ENCODE peak calls at places on chromosomes 5 and 9, in nine cellular contexts. D is tibial artery, R is nephron progenitor cell, X is type B pancreatic cell, S is left ventricle myocardium inferior, A is AG04450, L is transverse colon, W is cardiac fibroblast, E is cardiac muscle cell. Y is an unnamed sample.

GRCh38 chr5:32275421-32275765 is 37.3 kb downstream of the MTMR12 start:
- DNase-seq in D (no peak), R (no peak), X (no peak), S (no peak), A (no peak), L (no peak), W (no peak), E (no peak), Y (no peak)

GRCh38 chr5:165559645-165560044 is 2054.2 kb downstream of the MAT2B start:
- DNase-seq in D (no peak), R (no peak), X (no peak), S (no peak), A (no peak), L (no peak), W (no peak), E (no peak), Y (no peak)

GRCh38 chr9:136431782-136432350 is 7.8 kb downstream of the INPP5E start:
- DNase-seq in D (no peak), R (no peak), X (no peak), S (no peak), A (no peak), L (no peak), W (no peak), E (no peak), Y (no peak)

GRCh38 chr9:18666348-18666747 is 192.4 kb downstream of the ADAMTSL1 start:
- DNase-seq in D (no peak), R (no peak), X (no peak), S (no peak), A (no peak), L (no peak), W (peak), E (no peak), Y (peak)

GRCh38 chr5:171521679-171522078 is 102.2 kb downstream of the FGF18 start:
- DNase-seq in D (no peak), R (no peak), X (no peak), S (no peak), A (no peak), L (no peak), W (no peak), E (no peak), Y (no peak)

GRCh38 chr9:92501671-92502393 is 19.5 kb upstream of the ASPN start:
- DNase-seq in D (peak), R (no peak), X (no peak), S (peak), A (no peak), L (peak), W (peak), E (peak), Y (peak)

GRCh38 chr5:173823721-173824567 is 64.2 kb upstream of the CPEB4 start:
- DNase-seq in D (no peak), R (no peak), X (no peak), S (no peak), A (peak), L (peak), W (peak), E (no peak), Y (peak)

GRCh38 chr5:150117945-150118560 is 31.7 kb upstream of the CSF1R start:
- DNase-seq in D (peak), R (no peak), X (no peak), S (no peak), A (no peak), L (no peak), W (no peak), E (no peak), Y (no peak)

GRCh38 chr5:7094626-7095025 is 301.3 kb upstream of the ADCY2 start:
- DNase-seq in D (no peak), R (peak), X (no peak), S (no peak), A (no peak), L (no peak), W (no peak), E (peak), Y (no peak)

GRCh38 chr5:40656766-40657165 is 22.9 kb upstream of the PTGER4 start:
- DNase-seq in D (no peak), R (no peak), X (no peak), S (no peak), A (no peak), L (no peak), W (no peak), E (no peak), Y (no peak)

GRCh38 chr9:97527626-97528528 is 26.4 kb downstream of the TMOD1 start:
- DNase-seq in D (no peak), R (peak), X (no peak), S (no peak), A (no peak), L (no peak), W (no peak), E (peak), Y (no peak)

GRCh38 chr5:63351164-63351563 is 611.1 kb downstream of the HTR1A start:
- DNase-seq in D (no peak), R (no peak), X (no peak), S (no peak), A (no peak), L (no peak), W (no peak), E (no peak), Y (no peak)

GRCh38 chr9:119053070-119053469 is 316.2 kb downstream of the BRINP1 start:
- DNase-seq in D (peak), R (no peak), X (no peak), S (no peak), A (no peak), L (no peak), W (no peak), E (no peak), Y (peak)

GRCh38 chr5:172299916-172300439 is 16.4 kb upstream of the UBTD2 start:
- DNase-seq in D (no peak), R (no peak), X (no peak), S (no peak), A (no peak), L (no peak), W (peak), E (no peak), Y (no peak)

GRCh38 chr5:36202521-36202961 is 39.2 kb downstream of the NADK2 start:
- DNase-seq in D (no peak), R (no peak), X (no peak), S (no peak), A (no peak), L (no peak), W (peak), E (peak), Y (peak)

GRCh38 chr5:173496129-173496882 is 120.1 kb downstream of the BOD1 start:
- DNase-seq in D (no peak), R (no peak), X (peak), S (peak), A (no peak), L (no peak), W (no peak), E (no peak), Y (no peak)

GRCh38 chr9:101791938-101792337 is 53.5 kb upstream of the GRIN3A start:
- DNase-seq in D (no peak), R (peak), X (no peak), S (no peak), A (no peak), L (peak), W (no peak), E (peak), Y (no peak)

GRCh38 chr9:93268551-93269314 is 84.8 kb downstream of the WNK2 start:
- DNase-seq in D (peak), R (no peak), X (peak), S (no peak), A (no peak), L (peak), W (no peak), E (no peak), Y (no peak)

GRCh38 chr5:105726093-105726492 is 1944.6 kb downstream of the EFNA5 start:
- DNase-seq in D (no peak), R (no peak), X (no peak), S (no peak), A (no peak), L (no peak), W (no peak), E (no peak), Y (no peak)

GRCh38 chr9:96874947-96875459 is 20.7 kb upstream of the ZNF782 start:
- DNase-seq in D (no peak), R (no peak), X (no peak), S (no peak), A (no peak), L (peak), W (peak), E (no peak), Y (no peak)

GRCh38 chr9:35549466-35549865 is 55.6 kb upstream of the TESK1 start:
- DNase-seq in D (no peak), R (no peak), X (no peak), S (no peak), A (no peak), L (no peak), W (no peak), E (no peak), Y (no peak)

GRCh38 chr5:159525117-159525516 is 194.8 kb upstream of the IL12B start:
- DNase-seq in D (no peak), R (no peak), X (no peak), S (no peak), A (no peak), L (no peak), W (peak), E (no peak), Y (no peak)

GRCh38 chr5:56311306-56311904 is 78.3 kb upstream of the ANKRD55 start:
- DNase-seq in D (no peak), R (no peak), X (no peak), S (no peak), A (no peak), L (no peak), W (no peak), E (no peak), Y (no peak)

GRCh38 chr5:111774525-111774924 is 17.5 kb upstream of the NREP start:
- DNase-seq in D (peak), R (peak), X (no peak), S (peak), A (no peak), L (peak), W (peak), E (peak), Y (peak)

GRCh38 chr9:115981011-115981410 is 172.6 kb upstream of the PAPPA start:
- DNase-seq in D (no peak), R (no peak), X (no peak), S (no peak), A (no peak), L (no peak), W (no peak), E (no peak), Y (no peak)

GRCh38 chr5:56711191-56711590 is 104.2 kb upstream of the MAP3K1 start:
- DNase-seq in D (no peak), R (no peak), X (no peak), S (no peak), A (no peak), L (no peak), W (peak), E (no peak), Y (peak)

GRCh38 chr9:16680965-16681658 is 189.4 kb downstream of the BNC2 start:
- DNase-seq in D (no peak), R (no peak), X (no peak), S (no peak), A (no peak), L (no peak), W (peak), E (no peak), Y (peak)

GRCh38 chr5:14507156-14507941 is 74.2 kb upstream of the OTULINL start:
- DNase-seq in D (no peak), R (no peak), X (no peak), S (no peak), A (no peak), L (no peak), W (no peak), E (no peak), Y (no peak)

GRCh38 chr5:114305402-114306207 is 56.3 kb upstream of the KCNN2 start:
- DNase-seq in D (no peak), R (no peak), X (no peak), S (no peak), A (peak), L (no peak), W (peak), E (peak), Y (peak)

GRCh38 chr9:98010450-98010849 is 27.3 kb downstream of the ANP32B start:
- DNase-seq in D (no peak), R (no peak), X (peak), S (no peak), A (no peak), L (peak), W (peak), E (no peak), Y (no peak)

DNA sequence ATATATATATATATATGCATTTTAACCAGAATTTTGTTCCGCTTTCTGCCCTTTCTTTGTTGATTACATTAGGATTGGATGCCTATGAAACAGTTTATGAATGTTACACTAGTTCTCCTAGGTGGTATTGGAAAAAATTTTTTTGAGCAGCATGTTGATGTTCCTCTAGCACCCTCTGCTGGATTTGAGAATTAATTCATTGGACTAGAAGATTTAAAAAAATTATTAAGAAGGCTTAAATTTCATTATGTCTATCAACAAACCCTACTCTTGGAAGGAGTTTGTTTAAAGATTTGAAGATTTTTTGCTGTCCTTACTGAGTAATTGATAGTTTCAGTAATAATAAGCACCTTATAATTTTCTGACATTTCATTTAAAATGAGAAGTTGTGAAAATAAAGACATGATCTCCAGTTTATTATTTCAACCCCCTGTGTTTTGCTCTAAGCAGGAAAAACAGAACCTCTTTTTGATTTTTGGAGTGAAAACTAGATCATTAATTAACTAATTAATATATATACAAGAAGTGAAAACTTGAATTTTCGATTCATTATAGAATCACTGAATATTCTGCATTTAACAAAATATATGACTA is 89.6 kb downstream of the CCDC171 start:
- DNase-seq in D (no peak), R (no peak), X (no peak), S (no peak), A (peak), L (no peak), W (peak), E (peak), Y (peak)
- TF ChIP-seq CTCF in D (peak), R (peak), X (peak), S (peak), A (peak), L (peak), W (peak), E (peak), Y (peak)

GRCh38 chr9:113560621-113560915 is 97.0 kb downstream of the RGS3 start:
- DNase-seq in D (peak), R (no peak), X (no peak), S (no peak), A (no peak), L (no peak), W (no peak), E (no peak), Y (no peak)

GRCh38 chr9:113559834-113560620 is 96.5 kb downstream of the RGS3 start:
- DNase-seq in D (no peak), R (no peak), X (no peak), S (no peak), A (no peak), L (no peak), W (no peak), E (no peak), Y (no peak)

GRCh38 chr9:113562653-113563381 is 99.3 kb downstream of the RGS3 start:
- DNase-seq in D (peak), R (no peak), X (no peak), S (no peak), A (no peak), L (no peak), W (no peak), E (no peak), Y (no peak)

GRCh38 chr9:113556877-113557593 is 93.5 kb downstream of the RGS3 start:
- DNase-seq in D (no peak), R (no peak), X (no peak), S (no peak), A (no peak), L (no peak), W (no peak), E (no peak), Y (peak)

DNA sequence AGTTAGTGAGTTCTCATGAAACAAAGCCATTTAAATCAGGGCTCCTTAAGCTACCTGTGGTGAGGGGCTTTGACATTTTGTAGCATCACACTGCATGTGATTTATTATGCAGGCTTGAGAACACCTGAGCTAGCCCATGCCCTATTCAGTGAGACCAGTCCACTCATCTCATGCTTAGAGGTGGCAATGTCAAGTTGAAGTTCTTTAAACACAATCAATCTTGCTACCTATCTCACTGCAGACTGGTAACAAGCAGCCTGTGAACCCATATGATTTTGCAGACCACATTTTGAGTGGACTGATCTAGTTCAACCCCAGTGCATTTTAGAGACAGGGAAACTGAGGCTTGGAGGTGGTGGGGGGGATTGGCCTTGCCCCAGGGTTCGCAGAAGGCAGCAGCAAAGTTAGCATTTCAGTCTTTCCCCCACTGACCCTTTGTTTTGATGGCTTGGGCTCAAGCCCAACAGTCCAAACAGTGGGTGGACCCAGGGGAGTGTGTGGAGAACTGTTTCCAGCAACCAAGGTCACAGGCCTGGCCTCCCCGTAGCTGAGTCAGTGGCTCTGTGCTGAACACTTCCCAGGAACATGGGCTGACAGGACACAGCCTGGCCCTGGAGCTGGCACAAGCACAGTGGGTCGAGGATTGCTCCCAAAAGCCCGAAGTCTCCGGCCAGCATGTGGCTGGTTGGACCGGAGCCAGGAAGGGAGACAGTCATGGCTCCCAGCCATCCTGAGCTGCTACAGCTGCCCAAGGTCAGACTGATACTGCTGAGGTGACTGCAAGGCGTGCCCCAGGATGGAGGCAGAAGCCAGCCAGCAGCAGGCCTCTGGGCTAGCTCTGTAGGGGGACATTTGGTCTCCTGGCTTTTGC is 95.3 kb downstream of the RGS3 start:
- DNase-seq in D (peak), R (no peak), X (no peak), S (peak), A (no peak), L (peak), W (peak), E (peak), Y (peak)
- TF ChIP-seq CTCF in D (no peak), R (no peak), X (no peak), S (no peak), A (no peak), L (no peak), W (no peak), E (no peak), Y (no peak)

DNA sequence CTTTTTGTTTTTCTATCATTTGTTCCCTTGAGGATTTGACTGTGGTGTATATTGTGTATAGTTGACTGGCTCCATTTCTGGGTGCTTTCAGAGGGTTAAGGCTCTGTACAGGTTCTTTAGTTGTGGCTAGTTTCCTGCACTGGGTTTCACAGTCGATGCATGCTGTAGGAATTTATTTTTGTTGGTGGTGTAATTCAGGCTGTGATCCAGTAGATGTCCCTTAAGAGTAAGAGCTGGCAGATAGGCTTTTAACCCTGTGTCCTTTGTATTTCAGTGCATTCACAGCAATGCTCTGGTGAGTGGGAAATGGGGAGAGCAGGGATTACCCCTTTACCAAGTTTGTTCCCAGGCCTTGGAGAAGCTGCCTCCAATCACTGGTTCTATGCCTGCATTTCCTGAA is 112.9 kb downstream of the SPATA31D1 start:
- DNase-seq in D (no peak), R (no peak), X (no peak), S (no peak), A (no peak), L (no peak), W (no peak), E (no peak), Y (no peak)
- TF ChIP-seq CTCF in D (no peak), R (no peak), X (peak), S (no peak), A (peak), L (no peak), W (peak), E (no peak), Y (no peak)

DNA sequence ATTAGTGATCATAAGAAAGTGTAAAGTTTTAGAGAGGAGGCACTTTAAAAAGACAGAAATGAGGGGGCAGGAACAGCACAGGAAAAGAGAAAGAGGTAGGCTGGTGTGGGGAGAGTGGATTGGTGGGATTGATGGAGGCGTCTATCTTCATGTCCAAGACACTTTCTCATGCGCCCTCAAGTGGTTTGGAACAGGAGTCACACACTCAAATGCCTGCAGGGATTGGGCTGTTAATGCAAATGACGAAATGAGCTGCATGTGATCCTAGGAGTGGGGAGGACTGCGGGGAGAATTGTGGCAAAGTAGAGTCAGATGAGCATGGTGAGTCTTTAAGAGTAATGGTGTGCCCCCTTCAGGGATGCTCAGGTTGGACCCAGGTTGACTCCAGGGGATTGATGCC is 5.5 kb downstream of the SLC36A3 start:
- DNase-seq in D (peak), R (peak), X (no peak), S (no peak), A (no peak), L (no peak), W (no peak), E (peak), Y (peak)
- TF ChIP-seq CTCF in D (peak), R (peak), X (peak), S (no peak), A (no peak), L (no peak), W (no peak), E (peak), Y (peak)

DNA sequence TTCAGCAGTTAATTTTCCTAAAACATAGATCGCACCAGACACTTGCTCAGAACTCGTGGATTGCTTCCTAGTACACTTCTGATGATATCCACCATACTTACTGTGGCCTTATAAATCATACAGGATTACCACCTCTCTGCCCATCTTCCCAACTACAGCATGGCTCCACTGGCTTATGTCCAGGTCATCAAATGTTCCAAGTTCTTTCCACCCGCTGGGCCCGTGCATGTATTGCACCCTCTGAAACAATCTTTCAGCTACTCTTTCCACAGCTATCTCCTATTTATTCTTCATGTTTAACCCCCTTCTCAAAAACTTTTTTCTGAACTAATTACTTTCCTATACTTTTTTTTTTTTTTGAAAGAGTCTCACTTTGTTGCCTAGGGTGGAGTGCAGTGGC is 18.5 kb downstream of the FBXW2 start:
- DNase-seq in D (no peak), R (no peak), X (no peak), S (no peak), A (no peak), L (no peak), W (no peak), E (no peak), Y (no peak)
- TF ChIP-seq CTCF in D (no peak), R (no peak), X (peak), S (no peak), A (peak), L (no peak), W (no peak), E (no peak), Y (no peak)

GRCh38 chr5:77904362-77904761 is 128.2 kb upstream of the TBCA start:
- DNase-seq in D (no peak), R (no peak), X (no peak), S (no peak), A (no peak), L (no peak), W (no peak), E (no peak), Y (no peak)
- TF ChIP-seq CTCF in D (no peak), R (no peak), X (no peak), S (no peak), A (no peak), L (no peak), W (no peak), E (no peak), Y (no peak)

GRCh38 chr9:76564300-76564699 is 105.3 kb downstream of the GCNT1 start:
- DNase-seq in D (no peak), R (no peak), X (no peak), S (no peak), A (no peak), L (no peak), W (no peak), E (no peak), Y (peak)
- TF ChIP-seq CTCF in D (no peak), R (no peak), X (no peak), S (no peak), A (no peak), L (no peak), W (no peak), E (no peak), Y (no peak)